ENCODE peak calls at places on chromosome 15, in seven cellular contexts. B, H, F, C, T, S and P are unnamed samples.

GRCh38 chr15:74311734-74312444 is 55.6 kb downstream of the CYP11A1 start:
- DNase-seq in S (no peak), C (no peak), T (peak; percentile 34), B (no peak), F (peak; percentile 8), H (no peak), P (no peak)

GRCh38 chr15:98727115-98728040 is 79.0 kb downstream of the IGF1R start:
- DNase-seq in F (peak; percentile 93), H (peak; percentile 87), B (peak; percentile 89), S (peak; percentile 92), C (peak; percentile 93), T (peak; percentile 93), P (no peak)

GRCh38 chr15:89101302-89102191 is 13.3 kb downstream of the ABHD2 start:
- DNase-seq in S (no peak), C (peak; percentile 65), H (peak; percentile 91), F (peak; percentile 100), T (peak; percentile 98), B (peak; percentile 60), P (no peak)

GRCh38 chr15:32878849-32879795 is 161.3 kb downstream of the GREM1 start:
- DNase-seq in C (no peak), S (no peak), F (no peak), T (no peak), B (no peak), H (no peak), P (no peak)

GRCh38 chr15:43518073-43518761 is 809 bp downstream of the MAP1A start:
- DNase-seq in S (no peak), B (no peak), F (peak; percentile 63), T (no peak), C (no peak), H (no peak), P (no peak)

GRCh38 chr15:98005659-98006058 is 45.2 kb downstream of the ARRDC4 start:
- DNase-seq in H (no peak), S (no peak), T (no peak), C (no peak), F (no peak), B (no peak), P (no peak)

GRCh38 chr15:51735611-51736010 is 1.8 kb downstream of the LYSMD2 start:
- DNase-seq in C (no peak), F (no peak), T (no peak), B (no peak), H (no peak), S (no peak), P (no peak)

GRCh38 chr15:38651328-38652038 is 86.9 kb upstream of the RASGRP1 start:
- DNase-seq in F (no peak), T (no peak), H (no peak), C (no peak), S (no peak), B (peak; percentile 15), P (peak; percentile 81)

GRCh38 chr15:57697588-57697987 is 8.9 kb upstream of the POLR2M start:
- DNase-seq in F (peak; percentile 19), T (no peak), S (no peak), B (no peak), H (no peak), C (no peak), P (no peak)

GRCh38 chr15:85762039-85762755 is 32.5 kb downstream of the KLHL25 start:
- DNase-seq in S (no peak), B (no peak), T (no peak), H (no peak), F (no peak), C (peak; percentile 50), P (peak; percentile 69)
- TF ChIP-seq POLR2A in S (no peak), B (no peak), T (no peak), H (no peak), F (no peak), C (no peak), P (no peak)

GRCh38 chr15:56552668-56553067 is 87.7 kb upstream of the MNS1 start:
- DNase-seq in C (no peak), S (no peak), F (no peak), T (no peak), H (no peak), B (no peak), P (no peak)

DNA sequence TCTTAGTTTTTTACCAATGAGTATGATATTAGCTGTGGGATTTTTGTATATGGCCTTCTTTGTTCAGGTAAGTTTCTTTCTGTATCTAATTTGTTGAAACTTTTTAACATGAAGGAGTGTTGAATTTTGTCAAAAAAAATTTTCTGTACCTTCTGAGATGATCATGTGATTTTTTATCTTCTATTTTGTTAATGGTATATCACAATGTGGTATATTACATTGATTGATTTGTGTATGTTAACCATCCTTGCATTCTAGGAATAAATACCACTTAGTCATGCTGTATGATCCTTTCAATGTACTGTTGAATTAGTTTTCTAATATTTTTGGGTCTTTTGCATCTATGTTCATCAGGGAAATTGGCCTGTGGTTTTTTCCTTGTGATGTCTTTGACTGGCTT is 92.5 kb upstream of the MNS1 start:
- DNase-seq in C (no peak), T (no peak), B (no peak), H (no peak), F (no peak), S (no peak), P (no peak)
- H3K9me3 ChIP-seq in C (no peaks in the 10 kb centered on the region), T (peaks cover 9% of the 10 kb centered on the region), B (no peaks in the 10 kb centered on the region), H (no peaks in the 10 kb centered on the region), F (peaks cover 3% of the 10 kb centered on the region), S (no peaks in the 10 kb centered on the region), P (peaks cover 36% of the 10 kb centered on the region)

GRCh38 chr15:81001180-81002003 is 669 bp downstream of the TLNRD1 start:
- DNase-seq in F (peak; percentile 35), B (peak; percentile 73), S (peak; percentile 88), H (peak; percentile 47), C (peak; percentile 84), T (peak; percentile 60), P (peak; percentile 92)
- TF ChIP-seq POLR2A in F (no peak), B (peak; percentile 24), S (no peak), H (peak; percentile 42), C (no peak), T (peak; percentile 33), P (no peak)

GRCh38 chr15:25224396-25224795 is 214.4 kb downstream of the UBE3A start:
- DNase-seq in F (no peak), H (no peak), S (no peak), T (no peak), B (no peak), C (no peak), P (no peak)
- H3K9me3 ChIP-seq in F (peaks cover 76% of the 10 kb centered on the region), H (no peaks in the 10 kb centered on the region), S (peaks cover 13% of the 10 kb centered on the region), T (no peaks in the 10 kb centered on the region), B (peaks cover 4% of the 10 kb centered on the region), C (no peaks in the 10 kb centered on the region), P (no peaks in the 10 kb centered on the region)

GRCh38 chr15:78266806-78267205 is 2.4 kb downstream of the DNAJA4 start:
- DNase-seq in F (no peak), B (no peak), C (no peak), S (no peak), H (no peak), T (no peak), P (no peak)

GRCh38 chr15:78266229-78266628 is 1.9 kb downstream of the DNAJA4 start:
- DNase-seq in F (no peak), T (no peak), C (no peak), S (no peak), H (no peak), B (no peak), P (no peak)

GRCh38 chr15:78264304-78265136 is at the start of gene DNAJA4:
- DNase-seq in B (peak; percentile 63), F (no peak), H (peak; percentile 54), C (peak; percentile 82), T (no peak), S (no peak), P (peak; percentile 87)

GRCh38 chr15:78265137-78265460 is 737 bp downstream of the DNAJA4 start:
- DNase-seq in S (no peak), F (no peak), T (no peak), H (no peak), C (no peak), B (no peak), P (no peak)

DNA sequence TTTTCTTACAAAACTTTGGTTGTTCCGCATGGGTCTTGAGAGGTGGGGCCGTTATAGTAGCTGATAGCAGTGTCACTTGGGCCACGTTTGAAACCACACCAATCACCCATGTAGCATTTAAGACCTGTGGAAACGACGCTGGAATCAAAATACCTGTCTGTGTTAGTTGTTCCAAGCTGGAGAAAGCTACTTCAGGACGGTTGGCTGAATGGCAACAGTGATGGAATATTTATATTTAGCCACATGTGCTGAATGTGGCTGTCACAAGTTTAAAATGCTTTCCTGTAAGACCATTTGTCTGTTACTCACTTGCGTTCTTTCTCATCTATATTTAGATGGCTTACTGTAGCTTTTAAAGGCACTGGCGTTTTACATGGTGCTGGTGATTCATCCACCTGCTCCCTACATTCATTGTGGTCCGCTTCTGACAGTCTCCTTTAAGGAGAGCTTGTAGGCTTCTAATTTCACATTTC is 1.4 kb downstream of the DNAJA4 start:
- DNase-seq in S (no peak), H (no peak), C (no peak), F (peak; percentile 76), T (no peak), B (no peak), P (no peak)
- TF ChIP-seq POLR2A in S (no peak), H (no peak), C (peak; percentile 9), F (no peak), T (no peak), B (no peak), P (no peak)

GRCh38 chr15:47872208-47872607 is 154.9 kb downstream of the SEMA6D start:
- DNase-seq in B (no peak), H (no peak), S (no peak), C (no peak), F (no peak), T (no peak), P (no peak)
- H3K9me3 ChIP-seq in B (no peaks in the 10 kb centered on the region), H (no peaks in the 10 kb centered on the region), S (peaks cover 6% of the 10 kb centered on the region), C (no peaks in the 10 kb centered on the region), F (no peaks in the 10 kb centered on the region), T (no peaks in the 10 kb centered on the region), P (no peaks in the 10 kb centered on the region)

DNA sequence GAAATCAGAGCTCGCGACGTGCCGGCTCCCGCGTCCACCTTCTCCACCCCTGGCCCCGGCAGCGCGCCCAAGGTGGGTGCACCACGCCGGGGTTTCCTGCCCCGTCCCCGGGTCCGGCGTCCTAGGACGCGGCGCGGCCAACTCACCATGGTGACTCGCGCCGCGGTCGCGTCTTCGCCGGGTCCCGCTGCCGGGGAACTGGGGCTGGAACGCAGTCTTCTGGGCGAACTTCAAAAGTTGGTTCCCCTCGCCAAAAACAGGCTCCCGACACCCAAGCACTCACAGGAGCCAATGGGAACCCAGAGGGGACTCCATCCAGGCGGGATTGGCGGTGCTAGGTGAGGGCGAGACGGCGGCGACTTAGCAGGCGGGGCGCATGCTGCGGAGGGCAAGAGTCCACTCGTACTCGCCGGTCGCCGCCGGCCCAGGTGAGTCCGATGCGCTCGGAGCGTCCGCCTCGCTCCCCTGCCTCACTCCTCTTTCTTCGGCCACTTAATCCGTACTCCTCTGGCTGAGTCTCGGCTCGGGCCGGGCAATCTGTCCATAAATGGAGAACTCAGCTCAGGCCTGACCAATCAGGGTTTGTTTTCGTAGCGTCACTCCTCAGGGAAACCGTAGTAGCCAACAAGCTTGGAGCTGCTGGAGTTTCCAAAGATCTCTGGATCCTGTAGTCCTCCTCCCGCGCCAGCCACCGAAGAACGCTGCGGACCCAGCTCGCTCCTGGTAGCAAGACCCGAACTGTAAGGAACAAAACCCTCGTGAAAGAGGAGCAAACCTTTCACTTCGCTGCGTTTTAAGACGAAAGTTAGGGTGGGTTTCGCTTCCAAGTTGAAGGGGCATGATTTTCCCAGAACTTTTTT is at the start of gene MYO1E:
- DNase-seq in B (peak; percentile 92), S (peak; percentile 93), C (peak; percentile 88), H (peak; percentile 95), T (peak; percentile 98), F (peak; percentile 97), P (peak; percentile 86)
- TF ChIP-seq POLR2A in B (peak; percentile 98), S (no peak), C (peak; percentile 87), H (peak; percentile 94), T (peak; percentile 98), F (peak; percentile 88), P (no peak)